ENCODE peak calls at places on chromosomes 12 and 14, in six cellular contexts. E is GM23248, M is testis, X is IMR-90, H is stomach, Q is colonic mucosa. G is an unnamed sample.

GRCh38 chr12:104682790-104683279 is 226.1 kb downstream of the CHST11 start:
- DNase-seq in Q (no peak), M (no peak), X (no peak), E (no peak), H (no peak), G (no peak)

GRCh38 chr12:52569726-52570125 is 3.9 kb downstream of the KRT74 start:
- DNase-seq in E (no peak), Q (no peak), H (no peak), X (no peak), M (no peak), G (no peak)

GRCh38 chr12:84804691-84805473 is 107.7 kb downstream of the SLC6A15 start:
- DNase-seq in M (no peak), E (no peak), Q (no peak), X (no peak), H (no peak), G (no peak)

GRCh38 chr14:72665259-72665658 is 228.6 kb downstream of the DPF3 start:
- DNase-seq in H (no peak), M (no peak), E (peak; percentile 96), X (peak; percentile 100), Q (no peak), G (no peak)

GRCh38 chr14:90140956-90141316 is 79.1 kb downstream of the KCNK13 start:
- DNase-seq in Q (no peak), E (peak; percentile 9), H (no peak), M (no peak), X (peak; percentile 71), G (no peak)

GRCh38 chr12:48693572-48693971 is 11.5 kb upstream of the KANSL2 start:
- DNase-seq in M (no peak), Q (no peak), E (no peak), H (no peak), X (no peak), G (no peak)

GRCh38 chr14:71932229-71932951 is at the start of gene RGS6:
- DNase-seq in M (peak; percentile 46), Q (peak; percentile 28), X (no peak), H (peak; percentile 28), E (peak; percentile 44), G (no peak)

GRCh38 chr14:65356327-65356836 is 56.1 kb upstream of the FUT8 start:
- DNase-seq in X (peak; percentile 92), M (no peak), Q (no peak), H (peak; percentile 72), E (peak; percentile 95), G (no peak)

GRCh38 chr14:96225745-96226151 is 21.1 kb downstream of the BDKRB2 start:
- DNase-seq in M (no peak), E (peak; percentile 74), Q (peak; percentile 72), H (no peak), X (peak; percentile 64), G (no peak)

GRCh38 chr14:89214221-89214965 is 202.6 kb downstream of the FOXN3 start:
- DNase-seq in Q (peak; percentile 67), H (peak; percentile 96), M (peak; percentile 78), X (no peak), E (no peak), G (peak; percentile 98)

GRCh38 chr14:58829594-58829993 is 191.8 kb downstream of the DACT1 start:
- DNase-seq in H (no peak), Q (no peak), X (peak; percentile 58), M (no peak), E (no peak), G (no peak)

GRCh38 chr12:9365296-9365695 is 157.1 kb upstream of the PZP start:
- DNase-seq in X (peak; percentile 19), M (no peak), H (no peak), E (peak; percentile 51), Q (no peak), G (no peak)

GRCh38 chr14:65222434-65222833 is 120.1 kb upstream of the MAX start:
- DNase-seq in M (peak; percentile 72), Q (peak; percentile 77), H (peak; percentile 54), X (peak; percentile 66), E (peak; percentile 87), G (peak; percentile 46)

GRCh38 chr14:58362798-58363412 is 32.8 kb upstream of the TOMM20L start:
- DNase-seq in E (peak; percentile 17), H (no peak), M (no peak), X (peak; percentile 17), Q (no peak), G (no peak)

GRCh38 chr12:29113101-29113500 is 36.0 kb upstream of the FAR2 start:
- DNase-seq in M (no peak), X (peak; percentile 21), Q (no peak), E (peak; percentile 68), H (no peak), G (no peak)

GRCh38 chr14:65065719-65066118 is 36.6 kb downstream of the MAX start:
- DNase-seq in H (no peak), M (no peak), E (no peak), Q (no peak), X (no peak), G (no peak)

GRCh38 chr14:57493467-57494181 is at the start of gene CCDC198:
- DNase-seq in Q (no peak), X (no peak), M (no peak), H (no peak), E (peak; percentile 17), G (no peak)

GRCh38 chr12:110246690-110247339 is 34.2 kb upstream of the ATP2A2 start:
- DNase-seq in Q (no peak), H (no peak), M (peak; percentile 39), E (no peak), X (no peak), G (no peak)

GRCh38 chr14:48125654-48126053 is 450.2 kb upstream of the MDGA2 start:
- DNase-seq in X (no peak), E (no peak), M (no peak), Q (no peak), H (no peak), G (no peak)

GRCh38 chr14:100531591-100532121 is 55.6 kb downstream of the BEGAIN start:
- DNase-seq in E (no peak), M (no peak), H (peak; percentile 17), X (no peak), Q (peak; percentile 15), G (no peak)

DNA sequence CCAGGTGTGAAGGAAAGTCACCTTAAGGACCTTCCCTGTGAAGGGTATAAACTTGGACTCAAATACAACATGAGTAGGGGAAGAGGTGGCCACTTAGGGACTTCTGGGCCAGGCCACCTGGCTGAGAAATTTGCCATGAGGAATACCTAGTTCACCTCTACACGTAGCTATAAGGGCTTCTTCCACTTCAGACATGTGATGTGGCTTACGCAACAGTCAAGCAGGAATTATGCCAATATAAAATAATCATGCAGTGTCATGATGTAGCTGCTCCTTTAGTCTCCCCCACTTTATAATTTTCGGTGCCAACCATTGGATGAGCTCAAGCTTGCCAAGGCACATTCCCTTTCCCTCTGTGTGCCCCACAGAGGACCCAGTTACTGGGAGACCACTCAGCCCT is 166.6 kb upstream of the BCL2L14 start:
- DNase-seq in X (no peak), M (no peak), E (no peak), H (no peak), Q (no peak), G (no peak)
- H3K4me1 ChIP-seq in X (peaks cover 4% of the 10 kb centered on the region), M (no peaks in the 10 kb centered on the region), E (peaks cover 22% of the 10 kb centered on the region), H (no peaks in the 10 kb centered on the region), Q (no peaks in the 10 kb centered on the region), G (no peaks in the 10 kb centered on the region)

GRCh38 chr12:81400024-81400423 is 322.1 kb downstream of the ACSS3 start:
- DNase-seq in H (no peak), X (no peak), E (no peak), Q (no peak), M (no peak), G (no peak)
- H3K27ac ChIP-seq in H (no peak overlapping the region), X (no peak overlapping the region), E (no peak overlapping the region), Q (no peak overlapping the region), M (no peak overlapping the region), G (no peak overlapping the region)

GRCh38 chr12:132546647-132547046 is 56.7 kb downstream of the FBRSL1 start:
- DNase-seq in Q (no peak), H (no peak), M (no peak), E (no peak), X (no peak), G (no peak)

GRCh38 chr12:132544173-132544468 is 54.2 kb downstream of the FBRSL1 start:
- DNase-seq in M (no peak), H (no peak), E (no peak), Q (no peak), X (no peak), G (peak; percentile 93)

GRCh38 chr12:132544498-132544897 is 54.5 kb downstream of the FBRSL1 start:
- DNase-seq in M (no peak), H (no peak), X (no peak), Q (no peak), E (no peak), G (no peak)

GRCh38 chr12:132545955-132546354 is 56.0 kb downstream of the FBRSL1 start:
- DNase-seq in Q (no peak), M (no peak), X (no peak), E (no peak), H (no peak), G (no peak)

GRCh38 chr12:132545183-132545953 is 55.4 kb downstream of the FBRSL1 start:
- DNase-seq in M (no peak), Q (no peak), X (no peak), E (no peak), H (no peak), G (no peak)
- H3K4me1 ChIP-seq in M (no peaks in the 10 kb centered on the region), Q (no peaks in the 10 kb centered on the region), X (no peaks in the 10 kb centered on the region), E (no peaks in the 10 kb centered on the region), H (no peaks in the 10 kb centered on the region), G (no peaks in the 10 kb centered on the region)

GRCh38 chr14:101760138-101761011 is 1.1 kb upstream of the PPP2R5C start:
- DNase-seq in E (peak; percentile 99), M (peak; percentile 98), X (peak; percentile 98), Q (peak; percentile 99), H (peak; percentile 98), G (peak; percentile 97)
- H3K27ac ChIP-seq in E (no peak overlapping the region), M (peak overlapping the region; percentile 96), X (no peak overlapping the region), Q (peak overlapping the region; percentile 99), H (peak overlapping the region; percentile 98), G (no peak overlapping the region)

DNA sequence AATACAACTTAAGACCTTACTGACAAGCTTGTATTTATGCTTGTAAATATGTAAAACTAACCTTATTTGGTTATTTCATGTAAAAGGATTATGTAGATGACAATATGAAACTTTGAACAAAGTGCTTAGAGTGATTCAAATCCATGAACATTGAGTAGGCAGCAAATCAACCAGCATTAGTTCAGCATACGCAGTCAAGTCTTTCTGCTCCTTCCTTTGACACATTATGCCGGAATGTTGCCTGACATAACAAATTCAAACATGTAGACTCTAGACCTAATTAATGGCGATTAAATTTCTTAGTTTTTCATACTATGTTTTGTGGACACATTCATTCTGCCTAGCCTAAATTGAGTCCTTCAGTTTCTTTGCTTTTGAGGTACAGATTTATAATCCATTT is 105.3 kb downstream of the FGD4 start:
- DNase-seq in E (no peak), M (no peak), H (no peak), X (peak; percentile 10), Q (no peak), G (no peak)
- H3K4me1 ChIP-seq in E (peaks cover 9% of the 10 kb centered on the region), M (peaks cover 19% of the 10 kb centered on the region), H (peaks cover 80% of the 10 kb centered on the region), X (peaks cover 6% of the 10 kb centered on the region), Q (peaks cover 8% of the 10 kb centered on the region), G (peaks cover 30% of the 10 kb centered on the region)

GRCh38 chr14:55771242-55772025 is 191.4 kb downstream of the KTN1 start:
- DNase-seq in M (peak; percentile 66), Q (no peak), X (no peak), H (no peak), E (no peak), G (no peak)
- H3K27ac ChIP-seq in M (peak overlapping the region; percentile 50), Q (no peak overlapping the region), X (no peak overlapping the region), H (no peak overlapping the region), E (no peak overlapping the region), G (no peak overlapping the region)

G was measured in thyroid gland.